ENCODE peak calls at places on chromosomes 1 and 21, in nine cellular contexts. One of them, this sample, is unnamed.

GRCh38 chr1:77511440-77511840 is 171.0 kb downstream of the ZZZ3 start:
- DNase-seq in activated T-helper 1 cell treated with anti-CD3 and anti-CD28 coated beads, Interleukin-12 subunit alpha, Interleukin-12 subunit beta, Interleukin-2, Interleukin-4 antibody, amounts not matched to agents 30 ng/mL and 10 ng/mL and 1 ng/mL, durations not matched to agents 14 hours and 24 hours and 36 hours: no peak
- DNase-seq in neuronal stem cell: no peak
- DNase-seq in AG09309: peak; percentile 75
- DNase-seq in head of caudate nucleus: no peak
- DNase-seq in GOT3: no peak
- DNase-seq in activated CD8-positive, alpha-beta memory T cell treated with anti-CD3 and anti-CD28 coated beads, Interleukin-2, amount 50 U/mL, for 48 hours: no peak
- DNase-seq in choroid plexus epithelial cell: peak; percentile 70
- DNase-seq in cardiac fibroblast: peak; percentile 88
- DNase-seq in this sample: peak; percentile 89

GRCh38 chr1:983736-984475 is 2.0 kb upstream of the PERM1 start:
- DNase-seq in activated T-helper 1 cell treated with anti-CD3 and anti-CD28 coated beads, Interleukin-12 subunit alpha, Interleukin-12 subunit beta, Interleukin-2, Interleukin-4 antibody, amounts not matched to agents 30 ng/mL and 10 ng/mL and 1 ng/mL, durations not matched to agents 14 hours and 24 hours and 36 hours: peak; percentile 43
- DNase-seq in neuronal stem cell: no peak
- DNase-seq in AG09309: no peak
- DNase-seq in head of caudate nucleus: peak; percentile 64
- DNase-seq in GOT3: no peak
- DNase-seq in activated CD8-positive, alpha-beta memory T cell treated with anti-CD3 and anti-CD28 coated beads, Interleukin-2, amount 50 U/mL, for 48 hours: peak; percentile 87
- DNase-seq in choroid plexus epithelial cell: no peak
- DNase-seq in cardiac fibroblast: no peak
- DNase-seq in this sample: no peak

GRCh38 chr1:232501856-232502255 is 128.1 kb downstream of the SIPA1L2 start:
- DNase-seq in activated T-helper 1 cell treated with anti-CD3 and anti-CD28 coated beads, Interleukin-12 subunit alpha, Interleukin-12 subunit beta, Interleukin-2, Interleukin-4 antibody, amounts not matched to agents 30 ng/mL and 10 ng/mL and 1 ng/mL, durations not matched to agents 14 hours and 24 hours and 36 hours: no peak
- DNase-seq in neuronal stem cell: no peak
- DNase-seq in AG09309: no peak
- DNase-seq in head of caudate nucleus: no peak
- DNase-seq in GOT3: no peak
- DNase-seq in activated CD8-positive, alpha-beta memory T cell treated with anti-CD3 and anti-CD28 coated beads, Interleukin-2, amount 50 U/mL, for 48 hours: no peak
- DNase-seq in choroid plexus epithelial cell: no peak
- DNase-seq in cardiac fibroblast: no peak
- DNase-seq in this sample: no peak

GRCh38 chr1:119676571-119677206 is 28.6 kb upstream of the ZNF697 start:
- DNase-seq in activated T-helper 1 cell treated with anti-CD3 and anti-CD28 coated beads, Interleukin-12 subunit alpha, Interleukin-12 subunit beta, Interleukin-2, Interleukin-4 antibody, amounts not matched to agents 30 ng/mL and 10 ng/mL and 1 ng/mL, durations not matched to agents 14 hours and 24 hours and 36 hours: no peak
- DNase-seq in neuronal stem cell: no peak
- DNase-seq in AG09309: no peak
- DNase-seq in head of caudate nucleus: no peak
- DNase-seq in GOT3: no peak
- DNase-seq in activated CD8-positive, alpha-beta memory T cell treated with anti-CD3 and anti-CD28 coated beads, Interleukin-2, amount 50 U/mL, for 48 hours: no peak
- DNase-seq in choroid plexus epithelial cell: peak; percentile 17
- DNase-seq in cardiac fibroblast: peak; percentile 60
- DNase-seq in this sample: no peak

GRCh38 chr1:156140879-156141707 is 12.3 kb upstream of the SEMA4A start:
- DNase-seq in activated T-helper 1 cell treated with anti-CD3 and anti-CD28 coated beads, Interleukin-12 subunit alpha, Interleukin-12 subunit beta, Interleukin-2, Interleukin-4 antibody, amounts not matched to agents 30 ng/mL and 10 ng/mL and 1 ng/mL, durations not matched to agents 14 hours and 24 hours and 36 hours: no peak
- DNase-seq in neuronal stem cell: peak; percentile 61
- DNase-seq in AG09309: no peak
- DNase-seq in head of caudate nucleus: no peak
- DNase-seq in GOT3: no peak
- DNase-seq in activated CD8-positive, alpha-beta memory T cell treated with anti-CD3 and anti-CD28 coated beads, Interleukin-2, amount 50 U/mL, for 48 hours: peak; percentile 79
- DNase-seq in choroid plexus epithelial cell: no peak
- DNase-seq in cardiac fibroblast: no peak
- DNase-seq in this sample: no peak

GRCh38 chr21:24223625-24224024 is 1383.7 kb downstream of the MRPL39 start:
- DNase-seq in activated T-helper 1 cell treated with anti-CD3 and anti-CD28 coated beads, Interleukin-12 subunit alpha, Interleukin-12 subunit beta, Interleukin-2, Interleukin-4 antibody, amounts not matched to agents 30 ng/mL and 10 ng/mL and 1 ng/mL, durations not matched to agents 14 hours and 24 hours and 36 hours: no peak
- DNase-seq in neuronal stem cell: no peak
- DNase-seq in AG09309: no peak
- DNase-seq in head of caudate nucleus: no peak
- DNase-seq in GOT3: no peak
- DNase-seq in activated CD8-positive, alpha-beta memory T cell treated with anti-CD3 and anti-CD28 coated beads, Interleukin-2, amount 50 U/mL, for 48 hours: no peak
- DNase-seq in choroid plexus epithelial cell: no peak
- DNase-seq in cardiac fibroblast: no peak
- DNase-seq in this sample: peak; percentile 8

GRCh38 chr1:46490603-46491499 is 1.2 kb downstream of the DMBX1 start:
- DNase-seq in activated T-helper 1 cell treated with anti-CD3 and anti-CD28 coated beads, Interleukin-12 subunit alpha, Interleukin-12 subunit beta, Interleukin-2, Interleukin-4 antibody, amounts not matched to agents 30 ng/mL and 10 ng/mL and 1 ng/mL, durations not matched to agents 14 hours and 24 hours and 36 hours: no peak
- DNase-seq in neuronal stem cell: no peak
- DNase-seq in AG09309: no peak
- DNase-seq in head of caudate nucleus: no peak
- DNase-seq in GOT3: no peak
- DNase-seq in activated CD8-positive, alpha-beta memory T cell treated with anti-CD3 and anti-CD28 coated beads, Interleukin-2, amount 50 U/mL, for 48 hours: no peak
- DNase-seq in choroid plexus epithelial cell: no peak
- DNase-seq in cardiac fibroblast: no peak
- DNase-seq in this sample: no peak

GRCh38 chr1:8342325-8342724 is 24.4 kb downstream of the SLC45A1 start:
- DNase-seq in activated T-helper 1 cell treated with anti-CD3 and anti-CD28 coated beads, Interleukin-12 subunit alpha, Interleukin-12 subunit beta, Interleukin-2, Interleukin-4 antibody, amounts not matched to agents 30 ng/mL and 10 ng/mL and 1 ng/mL, durations not matched to agents 14 hours and 24 hours and 36 hours: no peak
- DNase-seq in neuronal stem cell: no peak
- DNase-seq in AG09309: no peak
- DNase-seq in head of caudate nucleus: no peak
- DNase-seq in GOT3: no peak
- DNase-seq in activated CD8-positive, alpha-beta memory T cell treated with anti-CD3 and anti-CD28 coated beads, Interleukin-2, amount 50 U/mL, for 48 hours: no peak
- DNase-seq in choroid plexus epithelial cell: peak; percentile 70
- DNase-seq in cardiac fibroblast: no peak
- DNase-seq in this sample: no peak

GRCh38 chr1:158124034-158124433 is 56.7 kb upstream of the CD1D start:
- DNase-seq in activated T-helper 1 cell treated with anti-CD3 and anti-CD28 coated beads, Interleukin-12 subunit alpha, Interleukin-12 subunit beta, Interleukin-2, Interleukin-4 antibody, amounts not matched to agents 30 ng/mL and 10 ng/mL and 1 ng/mL, durations not matched to agents 14 hours and 24 hours and 36 hours: no peak
- DNase-seq in neuronal stem cell: no peak
- DNase-seq in AG09309: no peak
- DNase-seq in head of caudate nucleus: no peak
- DNase-seq in GOT3: no peak
- DNase-seq in activated CD8-positive, alpha-beta memory T cell treated with anti-CD3 and anti-CD28 coated beads, Interleukin-2, amount 50 U/mL, for 48 hours: no peak
- DNase-seq in choroid plexus epithelial cell: no peak
- DNase-seq in cardiac fibroblast: no peak
- DNase-seq in this sample: no peak

GRCh38 chr1:99674665-99675064 is 28.8 kb downstream of the PALMD start:
- DNase-seq in activated T-helper 1 cell treated with anti-CD3 and anti-CD28 coated beads, Interleukin-12 subunit alpha, Interleukin-12 subunit beta, Interleukin-2, Interleukin-4 antibody, amounts not matched to agents 30 ng/mL and 10 ng/mL and 1 ng/mL, durations not matched to agents 14 hours and 24 hours and 36 hours: no peak
- DNase-seq in neuronal stem cell: no peak
- DNase-seq in AG09309: no peak
- DNase-seq in head of caudate nucleus: no peak
- DNase-seq in GOT3: no peak
- DNase-seq in activated CD8-positive, alpha-beta memory T cell treated with anti-CD3 and anti-CD28 coated beads, Interleukin-2, amount 50 U/mL, for 48 hours: no peak
- DNase-seq in choroid plexus epithelial cell: no peak
- DNase-seq in cardiac fibroblast: no peak
- DNase-seq in this sample: no peak

GRCh38 chr1:62263006-62263812 is 56.0 kb downstream of the KANK4 start:
- DNase-seq in activated T-helper 1 cell treated with anti-CD3 and anti-CD28 coated beads, Interleukin-12 subunit alpha, Interleukin-12 subunit beta, Interleukin-2, Interleukin-4 antibody, amounts not matched to agents 30 ng/mL and 10 ng/mL and 1 ng/mL, durations not matched to agents 14 hours and 24 hours and 36 hours: no peak
- DNase-seq in neuronal stem cell: peak; percentile 31
- DNase-seq in AG09309: no peak
- DNase-seq in head of caudate nucleus: no peak
- DNase-seq in GOT3: no peak
- DNase-seq in activated CD8-positive, alpha-beta memory T cell treated with anti-CD3 and anti-CD28 coated beads, Interleukin-2, amount 50 U/mL, for 48 hours: no peak
- DNase-seq in choroid plexus epithelial cell: no peak
- DNase-seq in cardiac fibroblast: no peak
- DNase-seq in this sample: no peak

GRCh38 chr21:36350282-36350910 is 30.4 kb downstream of the MORC3 start:
- DNase-seq in activated T-helper 1 cell treated with anti-CD3 and anti-CD28 coated beads, Interleukin-12 subunit alpha, Interleukin-12 subunit beta, Interleukin-2, Interleukin-4 antibody, amounts not matched to agents 30 ng/mL and 10 ng/mL and 1 ng/mL, durations not matched to agents 14 hours and 24 hours and 36 hours: no peak
- DNase-seq in neuronal stem cell: no peak
- DNase-seq in AG09309: no peak
- DNase-seq in head of caudate nucleus: no peak
- DNase-seq in GOT3: no peak
- DNase-seq in activated CD8-positive, alpha-beta memory T cell treated with anti-CD3 and anti-CD28 coated beads, Interleukin-2, amount 50 U/mL, for 48 hours: no peak
- DNase-seq in choroid plexus epithelial cell: peak; percentile 68
- DNase-seq in cardiac fibroblast: peak; percentile 47
- DNase-seq in this sample: peak; percentile 76

GRCh38 chr1:188237573-188238353 is 1409.0 kb downstream of the PLA2G4A start:
- DNase-seq in activated T-helper 1 cell treated with anti-CD3 and anti-CD28 coated beads, Interleukin-12 subunit alpha, Interleukin-12 subunit beta, Interleukin-2, Interleukin-4 antibody, amounts not matched to agents 30 ng/mL and 10 ng/mL and 1 ng/mL, durations not matched to agents 14 hours and 24 hours and 36 hours: no peak
- DNase-seq in neuronal stem cell: no peak
- DNase-seq in AG09309: no peak
- DNase-seq in head of caudate nucleus: no peak
- DNase-seq in GOT3: no peak
- DNase-seq in activated CD8-positive, alpha-beta memory T cell treated with anti-CD3 and anti-CD28 coated beads, Interleukin-2, amount 50 U/mL, for 48 hours: no peak
- DNase-seq in choroid plexus epithelial cell: peak; percentile 31
- DNase-seq in cardiac fibroblast: peak; percentile 6
- DNase-seq in this sample: peak; percentile 56

GRCh38 chr1:221699582-221700519 is 42.0 kb downstream of the DUSP10 start:
- DNase-seq in activated T-helper 1 cell treated with anti-CD3 and anti-CD28 coated beads, Interleukin-12 subunit alpha, Interleukin-12 subunit beta, Interleukin-2, Interleukin-4 antibody, amounts not matched to agents 30 ng/mL and 10 ng/mL and 1 ng/mL, durations not matched to agents 14 hours and 24 hours and 36 hours: no peak
- DNase-seq in neuronal stem cell: no peak
- DNase-seq in AG09309: peak; percentile 76
- DNase-seq in head of caudate nucleus: no peak
- DNase-seq in GOT3: no peak
- DNase-seq in activated CD8-positive, alpha-beta memory T cell treated with anti-CD3 and anti-CD28 coated beads, Interleukin-2, amount 50 U/mL, for 48 hours: no peak
- DNase-seq in choroid plexus epithelial cell: peak; percentile 57
- DNase-seq in cardiac fibroblast: peak; percentile 14
- DNase-seq in this sample: peak; percentile 89